ENCODE peak calls at places on chromosomes 3 and 15, in four cellular contexts. O, X, N and D are unnamed samples.

GRCh38 chr3:69770219-69770618 is 31.0 kb downstream of the MITF start:
- DNase-seq in N (no peak), O (no peak), X (no peak), D (no peak)

GRCh38 chr3:12148183-12148940 is 10.3 kb downstream of the TIMP4 start:
- DNase-seq in X (no peak), O (no peak), N (no peak), D (no peak)

GRCh38 chr3:64129581-64129980 is 95.7 kb downstream of the PRICKLE2 start:
- DNase-seq in N (no peak), X (no peak), O (no peak), D (no peak)

GRCh38 chr3:46351646-46352045 is 2.3 kb upstream of the CCR2 start:
- DNase-seq in O (no peak), X (no peak), N (no peak), D (no peak)

GRCh38 chr15:66578286-66578875 is 12.6 kb upstream of the LCTL start:
- DNase-seq in N (no peak), X (no peak), O (no peak), D (no peak)

GRCh38 chr3:128378631-128379347 is 87.9 kb downstream of the DNAJB8 start:
- DNase-seq in X (no peak), O (no peak), N (no peak), D (no peak)

GRCh38 chr15:84398763-84399701 is 163.5 kb downstream of the GOLGA6L4 start:
- DNase-seq in O (no peak), X (no peak), N (no peak), D (no peak)

GRCh38 chr15:100112061-100112420 is 229.7 kb downstream of the ADAMTS17 start:
- DNase-seq in N (no peak), X (no peak), O (no peak), D (no peak)

GRCh38 chr3:148146947-148147346 is 550.8 kb upstream of the AGTR1 start:
- DNase-seq in X (no peak), N (no peak), O (no peak), D (no peak)

GRCh38 chr3:82978368-82978767 is 1216.9 kb upstream of the GBE1 start:
- DNase-seq in O (no peak), X (no peak), N (no peak), D (no peak)

GRCh38 chr3:35641920-35642532 is 2.7 kb downstream of the ARPP21 start:
- DNase-seq in X (no peak), O (no peak), N (no peak), D (no peak)

GRCh38 chr3:35638640-35639250 is 580 bp upstream of the ARPP21 start:
- DNase-seq in X (no peak), N (no peak), O (no peak), D (no peak)

GRCh38 chr3:35640736-35641135 is 1.4 kb downstream of the ARPP21 start:
- DNase-seq in X (no peak), O (no peak), N (no peak), D (no peak)

GRCh38 chr3:35640186-35640584 is 860 bp downstream of the ARPP21 start:
- DNase-seq in O (no peak), N (no peak), X (no peak), D (no peak)

GRCh38 chr3:35639251-35640185 is at the start of gene ARPP21:
- DNase-seq in O (no peak), N (no peak), X (peak; percentile 46), D (no peak)
- TF ChIP-seq TCF7 in O (no peak), N (no peak), X (peak; percentile 68), D (no peak)

GRCh38 chr3:174424656-174425055 is 434.5 kb upstream of the NAALADL2 start:
- DNase-seq in N (no peak), O (no peak), X (no peak), D (no peak)

GRCh38 chr3:174419216-174419615 is 439.9 kb upstream of the NAALADL2 start:
- DNase-seq in X (no peak), N (no peak), O (no peak), D (no peak)

GRCh38 chr3:174425422-174425821 is 433.7 kb upstream of the NAALADL2 start:
- DNase-seq in O (no peak), N (no peak), X (no peak), D (no peak)

GRCh38 chr3:174423936-174424335 is 435.2 kb upstream of the NAALADL2 start:
- DNase-seq in N (no peak), O (no peak), X (no peak), D (no peak)
- TF ChIP-seq TCF7 in N (no peak), O (no peak), X (no peak), D (no peak)

DNA sequence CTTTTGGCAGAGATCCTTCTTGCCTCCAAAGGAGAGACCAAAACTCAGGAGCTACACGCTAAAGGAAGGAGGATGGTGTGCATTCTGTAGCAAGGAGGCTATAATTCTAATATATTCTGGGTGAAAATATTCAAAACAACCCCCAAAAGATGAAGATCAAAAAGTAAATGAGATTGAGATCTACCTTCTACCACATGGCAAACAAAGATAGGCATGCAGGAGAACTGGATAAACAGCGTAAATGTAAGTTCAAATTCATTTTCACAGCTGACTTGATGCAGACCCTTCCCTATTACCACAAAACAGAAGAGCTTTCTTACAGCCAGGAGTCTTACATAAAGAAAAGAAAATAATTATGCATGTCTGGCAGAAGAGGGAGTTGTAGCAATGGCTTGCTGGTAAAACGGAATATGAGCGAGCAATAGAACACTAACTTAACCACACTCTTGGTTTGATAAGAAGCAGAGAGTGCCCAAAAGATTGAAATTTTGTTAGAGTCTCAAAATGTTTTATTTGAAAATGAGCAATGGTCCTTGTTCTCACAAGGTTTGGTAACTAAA is 272.7 kb downstream of the MECOM start:
- DNase-seq in O (no peak), X (no peak), N (no peak), D (no peak)
- TF ChIP-seq TCF7 in O (no peak), X (no peak), N (no peak), D (no peak)

GRCh38 chr15:40543082-40543481 is 21.8 kb downstream of the CCDC32 start:
- DNase-seq in O (no peak), X (no peak), N (no peak), D (peak; percentile 51)

GRCh38 chr15:40536501-40536900 is 28.3 kb downstream of the CCDC32 start:
- DNase-seq in N (no peak), X (no peak), O (no peak), D (no peak)

GRCh38 chr15:40543631-40544294 is 21.1 kb downstream of the CCDC32 start:
- DNase-seq in O (no peak), X (no peak), N (no peak), D (peak; percentile 94)

GRCh38 chr15:40534371-40534770 is 30.5 kb downstream of the CCDC32 start:
- DNase-seq in X (no peak), N (no peak), O (no peak), D (no peak)

DNA sequence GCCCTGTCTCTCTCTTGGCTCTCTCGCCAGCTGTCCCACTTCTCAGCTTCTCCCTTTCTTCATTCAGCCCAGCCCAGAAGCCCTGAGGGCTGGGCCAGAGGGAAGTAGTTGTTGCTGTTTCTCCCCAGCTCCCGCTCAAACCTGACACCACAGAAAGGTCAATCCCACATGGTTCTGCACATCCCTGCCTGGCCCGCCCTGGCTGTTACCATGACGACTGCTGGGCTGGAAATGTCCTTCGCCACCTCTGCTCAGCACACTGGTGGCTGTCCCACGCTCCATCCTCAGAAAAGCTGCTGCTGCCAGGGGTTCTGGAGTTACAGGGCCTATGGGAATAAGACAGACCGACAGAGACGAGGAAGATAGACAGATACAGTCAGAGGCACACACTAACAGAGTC is 25.8 kb downstream of the CCDC32 start:
- DNase-seq in O (no peak), N (no peak), X (peak; percentile 24), D (no peak)
- TF ChIP-seq TCF7 in O (no peak), N (no peak), X (no peak), D (no peak)